ENCODE peak calls at places on chromosomes 7 and 10, in six cellular contexts. O, E, S, Q, L and G are unnamed samples.

GRCh38 chr10:71431945-71432905 is 35.5 kb downstream of the CDH23 start:
- DNase-seq in Q (no peak), L (no peak), E (no peak), O (no peak), S (no peak), G (no peak)

GRCh38 chr7:120547605-120548004 is 274.6 kb downstream of the KCND2 start:
- DNase-seq in L (no peak), O (no peak), E (no peak), Q (no peak), S (no peak), G (no peak)

GRCh38 chr7:45026984-45027773 is 27.2 kb downstream of the CCM2 start:
- DNase-seq in L (no peak), Q (peak; percentile 33), S (no peak), O (no peak), E (no peak), G (no peak)

GRCh38 chr10:103295391-103296044 is 18.6 kb downstream of the INA start:
- DNase-seq in L (no peak), E (no peak), S (no peak), Q (peak; percentile 26), O (no peak), G (no peak)

GRCh38 chr7:55366461-55367138 is 1.5 kb downstream of the LANCL2 start:
- DNase-seq in L (peak; percentile 54), S (no peak), E (no peak), O (no peak), Q (no peak), G (peak; percentile 21)

GRCh38 chr7:105480931-105481330 is 41.1 kb downstream of the PUS7 start:
- DNase-seq in E (no peak), L (no peak), Q (no peak), S (no peak), O (no peak), G (no peak)

GRCh38 chr7:70035509-70035908 is 437.2 kb downstream of the AUTS2 start:
- DNase-seq in Q (no peak), E (no peak), O (no peak), S (no peak), L (no peak), G (no peak)

GRCh38 chr7:43179393-43179792 is 66.9 kb downstream of the HECW1 start:
- DNase-seq in Q (no peak), O (no peak), E (no peak), L (no peak), S (no peak), G (no peak)

GRCh38 chr7:144006029-144006428 is 5.9 kb downstream of the OR6B1 start:
- DNase-seq in O (no peak), E (no peak), L (no peak), S (no peak), Q (no peak), G (no peak)

GRCh38 chr10:128463991-128464755 is 337.9 kb upstream of the MKI67 start:
- DNase-seq in O (no peak), L (no peak), E (no peak), Q (no peak), S (no peak), G (no peak)

GRCh38 chr7:1046722-1047679 is 2.7 kb downstream of the GPR146 start:
- DNase-seq in O (no peak), E (no peak), L (no peak), Q (no peak), S (no peak), G (no peak)

GRCh38 chr10:21401196-21401595 is 124.3 kb downstream of the SKIDA1 start:
- DNase-seq in O (no peak), Q (no peak), E (no peak), L (no peak), S (no peak), G (no peak)

GRCh38 chr7:69187824-69188335 is 410.4 kb upstream of the AUTS2 start:
- DNase-seq in S (no peak), L (no peak), E (no peak), Q (no peak), O (no peak), G (no peak)

GRCh38 chr7:67018940-67019339 is 22.3 kb downstream of the TYW1 start:
- DNase-seq in Q (no peak), L (no peak), E (no peak), O (no peak), S (no peak), G (no peak)

GRCh38 chr10:13271552-13272163 is 28.2 kb downstream of the PHYH start:
- DNase-seq in Q (no peak), E (peak; percentile 58), S (peak; percentile 78), O (peak; percentile 28), L (peak; percentile 46), G (peak; percentile 48)

GRCh38 chr10:97731346-97732051 is 5.4 kb upstream of the ZFYVE27 start:
- DNase-seq in E (no peak), O (peak; percentile 72), S (peak; percentile 65), L (peak; percentile 57), Q (peak; percentile 41), G (peak; percentile 71)

GRCh38 chr7:28686418-28686800 is 271.7 kb downstream of the TRIL start:
- DNase-seq in Q (no peak), E (no peak), O (peak; percentile 67), S (no peak), L (no peak), G (peak; percentile 14)

GRCh38 chr10:96863922-96864543 is 31.9 kb downstream of the LCOR start:
- DNase-seq in E (no peak), Q (peak; percentile 29), S (no peak), O (no peak), L (peak; percentile 30), G (no peak)

GRCh38 chr7:84060760-84061261 is 133.8 kb downstream of the SEMA3A start:
- DNase-seq in S (no peak), E (no peak), O (no peak), Q (no peak), L (no peak), G (no peak)

GRCh38 chr7:1548438-1548831 is 7.6 kb downstream of the TMEM184A start:
- DNase-seq in O (no peak), Q (no peak), S (no peak), L (no peak), E (no peak), G (no peak)

GRCh38 chr10:42594246-42594650 is 44.1 kb downstream of the ZNF33B start:
- DNase-seq in O (no peak), Q (peak; percentile 77), S (no peak), E (no peak), L (no peak), G (no peak)

GRCh38 chr10:119481781-119482426 is 60.6 kb downstream of the RGS10 start:
- DNase-seq in E (no peak), O (no peak), Q (no peak), S (no peak), L (no peak), G (no peak)

GRCh38 chr10:36683421-36683820 is 442.0 kb upstream of the ANKRD30A start:
- DNase-seq in S (no peak), L (no peak), E (no peak), O (no peak), Q (no peak), G (no peak)

GRCh38 chr7:118836933-118837332 is 612.4 kb downstream of the ANKRD7 start:
- DNase-seq in S (no peak), Q (no peak), O (no peak), L (no peak), E (no peak), G (no peak)

GRCh38 chr7:49635800-49636199 is 137.6 kb upstream of the VWC2 start:
- DNase-seq in Q (no peak), S (no peak), E (no peak), L (no peak), O (no peak), G (no peak)

GRCh38 chr7:37247881-37248280 is 200.8 kb downstream of the ELMO1 start:
- DNase-seq in E (no peak), L (no peak), S (no peak), O (peak; percentile 35), Q (peak; percentile 13), G (no peak)

GRCh38 chr7:157558061-157558460 is 221.3 kb downstream of the DNAJB6 start:
- DNase-seq in O (no peak), Q (no peak), S (peak; percentile 6), L (no peak), E (no peak), G (no peak)

GRCh38 chr10:91614254-91614624 is 18.6 kb downstream of the PPP1R3C start:
- DNase-seq in L (no peak), S (no peak), O (no peak), Q (no peak), E (no peak), G (no peak)

GRCh38 chr7:151137076-151137611 is 30.4 kb downstream of the GBX1 start:
- DNase-seq in S (peak; percentile 38), E (no peak), Q (no peak), L (no peak), O (peak; percentile 69), G (no peak)

GRCh38 chr7:22860337-22860736 is 37.7 kb upstream of the TOMM7 start:
- DNase-seq in L (no peak), S (no peak), Q (no peak), O (no peak), E (no peak), G (no peak)

GRCh38 chr10:77173615-77174461 is 463.8 kb downstream of the KCNMA1 start:
- DNase-seq in S (peak; percentile 81), Q (peak; percentile 50), O (peak; percentile 82), L (peak; percentile 63), E (peak; percentile 39), G (peak; percentile 87)

GRCh38 chr7:16846611-16847165 is 35.1 kb downstream of the AGR3 start:
- DNase-seq in O (no peak), E (no peak), Q (no peak), L (no peak), S (no peak), G (no peak)

GRCh38 chr10:132591166-132591971 is 53.8 kb downstream of the INPP5A start:
- DNase-seq in L (no peak), Q (peak; percentile 9), E (no peak), S (no peak), O (no peak), G (no peak)

GRCh38 chr10:91785851-91786250 is 12.4 kb upstream of the TNKS2 start:
- DNase-seq in Q (no peak), E (no peak), L (no peak), S (no peak), O (no peak), G (no peak)

GRCh38 chr10:131975003-131975402 is 6.7 kb downstream of the BNIP3 start:
- DNase-seq in L (no peak), Q (no peak), S (no peak), E (no peak), O (no peak), G (no peak)

GRCh38 chr7:4675771-4676373 is 6.2 kb upstream of the FOXK1 start:
- DNase-seq in O (no peak), Q (no peak), L (no peak), S (no peak), E (no peak), G (no peak)